ENCODE peak calls at places on chromosomes 3 and 15, in ten cellular contexts. K is NT2/D1; B is stimulated activated naive CD8-positive, alpha-beta T cell treated with anti-CD3 and anti-CD28 coated beads, Interleukin-15, Interleukin-2, amounts not matched to agents 100 U/mL and 50 U/mL, for 24 hours; P is ovary; I is amygdala; Z is T-helper 17 cell; X is stimulated activated CD4-positive, alpha-beta T cell treated with anti-CD3 and anti-CD28 coated beads, Interleukin-15, amount 100 ng/mL, for 1 hour; F is left colon; D is AG04450; Q is C1 segment of cervical spinal cord. N is an unnamed sample.

GRCh38 chr3:49512791-49513355 is 41.4 kb upstream of the BSN start:
- DNase-seq in I (no peak), P (no peak), F (no peak), B (no peak), Q (no peak), X (no peak), Z (no peak), D (no peak), K (no peak), N (no peak)

GRCh38 chr15:26294062-26294689 is 431.0 kb upstream of the ATP10A start:
- DNase-seq in D (no peak), K (peak), Z (no peak), X (no peak), Q (no peak), B (no peak), I (no peak), P (no peak), F (no peak), N (no peak)

GRCh38 chr3:17336291-17336690 is 406.1 kb downstream of the TBC1D5 start:
- DNase-seq in Q (no peak), Z (no peak), F (no peak), D (no peak), X (no peak), B (no peak), P (no peak), K (no peak), I (no peak), N (no peak)

GRCh38 chr3:99862208-99862607 is 44.5 kb downstream of the CMSS1 start:
- DNase-seq in Q (no peak), F (no peak), Z (no peak), X (no peak), P (no peak), K (no peak), I (no peak), D (no peak), B (no peak), N (no peak)

GRCh38 chr3:33391255-33391995 is 48.8 kb downstream of the UBP1 start:
- DNase-seq in D (no peak), Q (no peak), X (no peak), F (no peak), B (no peak), P (no peak), K (no peak), I (no peak), Z (no peak), N (no peak)

GRCh38 chr3:109702252-109702651 is 364.9 kb upstream of the DPPA4 start:
- DNase-seq in F (no peak), K (no peak), B (peak), Z (no peak), X (no peak), I (no peak), P (no peak), Q (no peak), D (no peak), N (peak)

GRCh38 chr3:185696039-185696438 is 109.9 kb downstream of the SENP2 start:
- DNase-seq in K (no peak), X (no peak), Z (no peak), B (no peak), D (no peak), P (no peak), I (no peak), Q (no peak), F (no peak), N (no peak)

GRCh38 chr3:169661567-169662214 is 1.8 kb downstream of the MECOM start:
- DNase-seq in D (no peak), Q (no peak), B (peak), I (no peak), X (no peak), F (peak), P (no peak), K (no peak), Z (no peak), N (no peak)

GRCh38 chr3:112773864-112774263 is 72.8 kb downstream of the CD200R1L start:
- DNase-seq in I (no peak), K (no peak), Z (no peak), B (no peak), P (no peak), F (peak), D (no peak), Q (no peak), X (no peak), N (no peak)

GRCh38 chr3:141828487-141829284 is 47.8 kb upstream of the ATP1B3 start:
- DNase-seq in B (no peak), F (peak), Q (no peak), Z (no peak), K (no peak), D (no peak), X (no peak), P (no peak), I (no peak), N (no peak)

GRCh38 chr15:69972436-69972835 is 125.3 kb downstream of the TLE3 start:
- DNase-seq in B (no peak), K (no peak), I (no peak), F (no peak), X (no peak), P (no peak), Z (no peak), D (no peak), Q (no peak), N (no peak)

GRCh38 chr15:46266691-46267090 is 631.9 kb downstream of the SQOR start:
- DNase-seq in F (no peak), X (no peak), K (no peak), B (no peak), Z (no peak), D (no peak), Q (no peak), I (no peak), P (no peak), N (no peak)

GRCh38 chr3:31977736-31978135 is 3.3 kb downstream of the OSBPL10 start:
- DNase-seq in Z (no peak), F (no peak), D (no peak), B (no peak), K (no peak), P (no peak), Q (no peak), I (no peak), X (no peak), N (no peak)

GRCh38 chr15:29270169-29270955 is 740 bp upstream of the NSMCE3 start:
- DNase-seq in D (no peak), X (no peak), Q (no peak), I (no peak), B (no peak), F (no peak), K (no peak), P (peak), Z (no peak), N (peak)

GRCh38 chr3:139434764-139435291 is 41.5 kb downstream of the RBP2 start:
- DNase-seq in Q (no peak), D (no peak), B (no peak), K (no peak), P (no peak), X (no peak), Z (no peak), F (no peak), I (no peak), N (no peak)

GRCh38 chr3:53102601-53103147 is 27.6 kb downstream of the RFT1 start:
- DNase-seq in Z (no peak), F (no peak), I (no peak), K (no peak), B (peak), Q (no peak), D (no peak), P (no peak), X (no peak), N (no peak)

GRCh38 chr3:157204431-157204830 is 44.5 kb upstream of the CCNL1 start:
- DNase-seq in F (no peak), B (no peak), Q (no peak), X (no peak), D (peak), P (no peak), Z (no peak), K (no peak), I (no peak), N (no peak)

GRCh38 chr15:81492303-81492702 is 118.3 kb upstream of the TMC3 start:
- DNase-seq in D (no peak), Q (peak), X (no peak), F (no peak), B (no peak), P (no peak), I (peak), Z (no peak), K (no peak), N (no peak)

GRCh38 chr15:95557226-95558046 is 773.1 kb upstream of the NR2F2 start:
- DNase-seq in I (no peak), P (no peak), B (no peak), Z (no peak), Q (no peak), X (no peak), F (no peak), D (peak), K (no peak), N (no peak)

GRCh38 chr15:96343529-96344072 is 13.1 kb downstream of the NR2F2 start:
- DNase-seq in K (no peak), Q (no peak), D (no peak), P (no peak), I (no peak), B (no peak), X (no peak), F (no peak), Z (no peak), N (no peak)

GRCh38 chr3:18195836-18196235 is 229.3 kb downstream of the SATB1 start:
- DNase-seq in F (no peak), D (no peak), Z (no peak), Q (no peak), X (no peak), P (no peak), I (no peak), B (no peak), K (no peak), N (no peak)

N was measured in DND-41.